ENCODE peak calls at places on chromosomes 1 and 21, in five cellular contexts. I, W, L, O and V are unnamed samples.

GRCh38 chr1:183349201-183349711 is 68.9 kb downstream of the NMNAT2 start:
- DNase-seq in W (peak), L (no peak), O (peak), I (no peak), V (no peak)

GRCh38 chr1:19156676-19157075 is 53.4 kb downstream of the UBR4 start:
- DNase-seq in L (no peak), O (peak), I (peak), W (peak), V (no peak)

GRCh38 chr1:90346349-90346748 is 351.4 kb downstream of the ZNF326 start:
- DNase-seq in W (no peak), O (no peak), I (no peak), L (no peak), V (no peak)

GRCh38 chr1:170872663-170873062 is 62.7 kb upstream of the MROH9 start:
- DNase-seq in L (no peak), I (no peak), O (no peak), W (no peak), V (no peak)

GRCh38 chr1:16260814-16261213 is 23.8 kb upstream of the CPLANE2 start:
- DNase-seq in W (no peak), L (no peak), I (no peak), O (no peak), V (no peak)

GRCh38 chr1:8649027-8649426 is 168.4 kb downstream of the RERE start:
- DNase-seq in L (no peak), O (no peak), W (no peak), I (no peak), V (no peak)

GRCh38 chr21:24844672-24845071 is 762.6 kb downstream of the MRPL39 start:
- DNase-seq in L (no peak), W (no peak), O (peak), I (no peak), V (no peak)

GRCh38 chr1:163440090-163440489 is 118.3 kb downstream of the NUF2 start:
- DNase-seq in O (peak), W (no peak), L (no peak), I (no peak), V (no peak)

GRCh38 chr21:32772281-32773047 is 909 bp upstream of the PAXBP1 start:
- DNase-seq in W (peak), I (peak), L (no peak), O (peak), V (no peak)

GRCh38 chr21:33246963-33247362 is 17.2 kb downstream of the IFNAR2 start:
- DNase-seq in O (no peak), W (no peak), L (no peak), I (no peak), V (no peak)

GRCh38 chr1:115809847-115810246 is 31.1 kb downstream of the NHLH2 start:
- DNase-seq in L (no peak), O (no peak), W (peak), I (no peak), V (no peak)

GRCh38 chr1:220874201-220874655 is 5.0 kb upstream of the HLX start:
- DNase-seq in I (no peak), O (peak), L (peak), W (peak), V (no peak)

GRCh38 chr1:167086033-167086432 is 4.1 kb downstream of the GPA33 start:
- DNase-seq in O (no peak), L (no peak), I (no peak), W (peak), V (no peak)

GRCh38 chr1:62040450-62040849 is 154.2 kb upstream of the L1TD1 start:
- DNase-seq in I (no peak), O (no peak), L (no peak), W (peak), V (no peak)

GRCh38 chr1:51421961-51422360 is 91.6 kb upstream of the TTC39A start:
- DNase-seq in L (peak), W (peak), I (no peak), O (no peak), V (no peak)

GRCh38 chr1:72524021-72524420 is 241.7 kb upstream of the NEGR1 start:
- DNase-seq in L (no peak), W (peak), I (no peak), O (no peak), V (no peak)

GRCh38 chr1:155940531-155940992 is 876 bp upstream of the RXFP4 start:
- DNase-seq in O (peak), L (peak), W (peak), I (no peak), V (no peak)

GRCh38 chr1:156750932-156751723 is at the start of gene HDGF:
- DNase-seq in O (peak), I (no peak), W (peak), L (no peak), V (peak)

GRCh38 chr1:2638466-2639115 is 5.8 kb upstream of the MMEL1 start:
- DNase-seq in O (no peak), W (no peak), I (no peak), L (no peak), V (no peak)

GRCh38 chr1:27864264-27864895 is 8.0 kb upstream of the THEMIS2 start:
- DNase-seq in I (no peak), O (no peak), L (no peak), W (peak), V (peak)

GRCh38 chr1:209546390-209547080 is 37.0 kb upstream of the CAMK1G start:
- DNase-seq in W (peak), L (no peak), O (no peak), I (no peak), V (no peak)

GRCh38 chr1:84442256-84442655 is 36.8 kb upstream of the RPF1 start:
- DNase-seq in I (no peak), L (peak), W (peak), O (peak), V (no peak)

GRCh38 chr1:40861227-40862003 is 748 bp downstream of the CITED4 start:
- DNase-seq in L (no peak), W (peak), I (peak), O (peak), V (no peak)

GRCh38 chr1:117607471-117607870 is 1.6 kb downstream of the TENT5C start:
- DNase-seq in W (peak), I (no peak), L (no peak), O (no peak), V (no peak)

GRCh38 chr1:36528361-36529349 is 45.9 kb upstream of the CSF3R start:
- DNase-seq in L (no peak), W (peak), O (no peak), I (no peak), V (no peak)

GRCh38 chr1:35810096-35810860 is 2.5 kb downstream of the AGO4 start:
- DNase-seq in O (no peak), L (no peak), I (no peak), W (peak), V (no peak)

GRCh38 chr1:212979340-212980122 is 29.2 kb downstream of the VASH2 start:
- DNase-seq in O (no peak), W (no peak), L (no peak), I (no peak), V (no peak)

GRCh38 chr1:1917304-1917976 is 1.6 kb downstream of the TMEM52 start:
- DNase-seq in W (no peak), L (no peak), O (no peak), I (no peak), V (no peak)

GRCh38 chr1:56196839-56197238 is 382.5 kb downstream of the PLPP3 start:
- DNase-seq in I (no peak), O (peak), L (no peak), W (no peak), V (no peak)

GRCh38 chr1:960371-961131 is at the start of gene KLHL17:
- DNase-seq in W (peak), O (peak), L (no peak), I (peak), V (no peak)

GRCh38 chr1:149962039-149962647 is 25.5 kb upstream of the MTMR11 start:
- DNase-seq in I (peak), L (peak), W (peak), O (peak), V (no peak)

GRCh38 chr1:110615548-110616130 is 9.5 kb upstream of the KCNA2 start:
- DNase-seq in L (peak), O (peak), W (peak), I (peak), V (no peak)

GRCh38 chr1:24955161-24955560 is 25.1 kb upstream of the RUNX3 start:
- DNase-seq in W (peak), I (no peak), L (no peak), O (no peak), V (no peak)

GRCh38 chr1:98046031-98046641 is 125.3 kb upstream of the DPYD start:
- DNase-seq in L (no peak), O (no peak), W (peak), I (no peak), V (no peak)

GRCh38 chr1:226601456-226601855 is 52.9 kb downstream of the STUM start:
- DNase-seq in I (no peak), L (no peak), W (no peak), O (no peak), V (peak)

GRCh38 chr1:31723828-31724359 is 20.1 kb upstream of the COL16A1 start:
- DNase-seq in I (peak), O (peak), W (peak), L (no peak), V (peak)

GRCh38 chr1:237864338-237865244 is 26.1 kb downstream of the ZP4 start:
- DNase-seq in I (peak), W (peak), O (peak), L (peak), V (no peak)

GRCh38 chr1:186494832-186495271 is 33.9 kb upstream of the PDC start:
- DNase-seq in O (no peak), L (no peak), W (peak), I (no peak), V (no peak)

GRCh38 chr1:77287535-77287934 is 5.7 kb downstream of the AK5 start:
- DNase-seq in L (no peak), I (no peak), W (no peak), O (no peak), V (no peak)
- TF ChIP-seq CTCF in L (no peak), I (no peak), W (no peak), O (no peak), V (no peak)

GRCh38 chr21:34861302-34861701 is 187.8 kb downstream of the RUNX1 start:
- DNase-seq in W (no peak), L (no peak), O (no peak), I (no peak), V (no peak)

GRCh38 chr21:34857122-34857713 is 188.4 kb downstream of the CLIC6 start:
- DNase-seq in W (no peak), L (no peak), I (no peak), O (no peak), V (no peak)

GRCh38 chr21:34859976-34860653 is 189.0 kb downstream of the RUNX1 start:
- DNase-seq in I (no peak), W (no peak), L (no peak), O (no peak), V (no peak)

GRCh38 chr21:34858559-34858958 is 189.8 kb downstream of the CLIC6 start:
- DNase-seq in I (no peak), W (no peak), O (no peak), L (no peak), V (no peak)

GRCh38 chr21:34857874-34858273 is 189.1 kb downstream of the CLIC6 start:
- DNase-seq in W (no peak), L (no peak), I (no peak), O (no peak), V (no peak)
- TF ChIP-seq CTCF in W (peak), L (no peak), I (no peak), O (no peak), V (peak)

GRCh38 chr1:198716051-198716450 is 77.2 kb downstream of the PTPRC start:
- DNase-seq in L (no peak), O (no peak), I (no peak), W (no peak), V (no peak)
- TF ChIP-seq CTCF in L (no peak), O (no peak), I (no peak), W (no peak), V (no peak)

GRCh38 chr1:54607821-54608220 is 15.5 kb downstream of the FAM151A start:
- DNase-seq in L (no peak), O (no peak), W (no peak), I (no peak), V (no peak)

GRCh38 chr1:54610601-54611580 is 12.4 kb downstream of the FAM151A start:
- DNase-seq in L (no peak), W (no peak), O (no peak), I (no peak), V (no peak)

GRCh38 chr1:54610048-54610447 is 13.3 kb downstream of the FAM151A start:
- DNase-seq in O (no peak), W (no peak), L (no peak), I (no peak), V (no peak)

GRCh38 chr1:54608561-54609230 is 14.6 kb downstream of the FAM151A start:
- DNase-seq in L (no peak), I (no peak), O (no peak), W (no peak), V (no peak)

DNA sequence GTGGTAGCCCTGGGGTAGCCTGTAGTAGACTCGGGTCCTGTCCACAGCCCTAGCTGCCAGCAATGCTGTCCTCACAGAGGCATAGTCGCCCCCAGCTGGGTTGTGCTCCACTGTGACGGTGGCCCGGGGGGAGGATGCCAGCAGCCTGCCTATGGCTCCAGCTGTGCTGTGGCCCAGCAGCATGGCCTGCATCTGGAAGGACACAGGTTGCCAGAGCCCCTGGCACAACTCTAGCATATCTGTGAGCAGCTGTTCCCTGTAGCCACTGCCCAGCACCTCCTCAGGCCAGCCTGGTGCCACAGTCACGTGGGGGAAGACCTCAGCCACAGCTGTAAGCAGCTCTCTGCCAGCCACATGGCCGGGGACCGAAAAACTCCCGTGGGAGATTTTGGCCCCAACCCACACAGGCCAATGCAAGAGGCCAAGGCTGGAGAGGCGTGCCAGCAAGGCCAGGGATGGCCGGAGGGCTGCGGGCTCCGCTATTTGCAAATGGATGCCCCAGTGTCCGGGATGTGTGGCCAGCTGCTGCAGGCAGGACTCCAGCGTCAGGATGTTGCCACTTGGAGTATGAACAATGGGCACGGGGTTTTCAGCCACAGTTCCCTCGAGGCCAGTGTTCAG is 13.9 kb downstream of the FAM151A start:
- DNase-seq in W (no peak), O (no peak), L (no peak), I (no peak), V (no peak)
- TF ChIP-seq CTCF in W (no peak), O (no peak), L (no peak), I (no peak), V (no peak)

GRCh38 chr1:21383785-21384401 is 56.0 kb upstream of the NBPF3 start:
- DNase-seq in L (no peak), I (no peak), O (no peak), W (no peak), V (no peak)

GRCh38 chr1:21384620-21385019 is 55.3 kb upstream of the NBPF3 start:
- DNase-seq in L (no peak), I (peak), W (peak), O (no peak), V (no peak)

GRCh38 chr1:21381354-21381753 is 58.6 kb upstream of the NBPF3 start:
- DNase-seq in W (peak), O (peak), L (no peak), I (no peak), V (no peak)

GRCh38 chr1:21378705-21379494 is 61.0 kb upstream of the NBPF3 start:
- DNase-seq in O (no peak), W (peak), I (no peak), L (no peak), V (no peak)

GRCh38 chr1:21379571-21379970 is 60.4 kb upstream of the NBPF3 start:
- DNase-seq in I (no peak), L (no peak), W (peak), O (no peak), V (no peak)
- TF ChIP-seq CTCF in I (no peak), L (no peak), W (no peak), O (no peak), V (no peak)